ENCODE peak calls at places on chromosomes 5 and 9, in nine cellular contexts. One of them, this sample, is unnamed.

GRCh38 chr9:133713211-133713959 is 24.8 kb downstream of the SARDH start:
- DNase-seq in fibroblast of lung: no peak
- DNase-seq in CD8-positive, alpha-beta T cell: no peak
- DNase-seq in H1: no peak
- DNase-seq in colonic mucosa: no peak
- DNase-seq in CD4-positive, alpha-beta T cell: no peak
- DNase-seq in right atrium auricular region: no peak
- DNase-seq in OCI-LY7: peak; percentile 29
- DNase-seq in psoas muscle: no peak
- DNase-seq in this sample: no peak

GRCh38 chr9:114366334-114367128 is 21.3 kb downstream of the AKNA start:
- DNase-seq in fibroblast of lung: peak; percentile 92
- DNase-seq in CD8-positive, alpha-beta T cell: no peak
- DNase-seq in H1: no peak
- DNase-seq in colonic mucosa: no peak
- DNase-seq in CD4-positive, alpha-beta T cell: peak; percentile 29
- DNase-seq in right atrium auricular region: no peak
- DNase-seq in OCI-LY7: peak; percentile 68
- DNase-seq in psoas muscle: no peak
- DNase-seq in this sample: no peak

GRCh38 chr5:84274585-84275468 is 109.9 kb downstream of the EDIL3 start:
- DNase-seq in fibroblast of lung: peak; percentile 40
- DNase-seq in CD8-positive, alpha-beta T cell: no peak
- DNase-seq in H1: peak; percentile 64
- DNase-seq in colonic mucosa: peak; percentile 59
- DNase-seq in CD4-positive, alpha-beta T cell: no peak
- DNase-seq in right atrium auricular region: no peak
- DNase-seq in OCI-LY7: peak; percentile 17
- DNase-seq in psoas muscle: no peak
- DNase-seq in this sample: no peak

GRCh38 chr9:133572821-133573361 is 36.3 kb downstream of the FAM163B start:
- DNase-seq in fibroblast of lung: no peak
- DNase-seq in CD8-positive, alpha-beta T cell: no peak
- DNase-seq in H1: no peak
- DNase-seq in colonic mucosa: no peak
- DNase-seq in CD4-positive, alpha-beta T cell: no peak
- DNase-seq in right atrium auricular region: no peak
- DNase-seq in OCI-LY7: no peak
- DNase-seq in psoas muscle: peak; percentile 56
- DNase-seq in this sample: no peak

GRCh38 chr5:9439651-9440292 is 106.1 kb downstream of the SEMA5A start:
- DNase-seq in fibroblast of lung: no peak
- DNase-seq in CD8-positive, alpha-beta T cell: no peak
- DNase-seq in H1: no peak
- DNase-seq in colonic mucosa: no peak
- DNase-seq in CD4-positive, alpha-beta T cell: no peak
- DNase-seq in right atrium auricular region: no peak
- DNase-seq in OCI-LY7: no peak
- DNase-seq in psoas muscle: no peak
- DNase-seq in this sample: no peak

GRCh38 chr5:25418978-25419377 is 774.2 kb upstream of the CDH10 start:
- DNase-seq in fibroblast of lung: no peak
- DNase-seq in CD8-positive, alpha-beta T cell: no peak
- DNase-seq in H1: no peak
- DNase-seq in colonic mucosa: no peak
- DNase-seq in CD4-positive, alpha-beta T cell: no peak
- DNase-seq in right atrium auricular region: no peak
- DNase-seq in OCI-LY7: no peak
- DNase-seq in psoas muscle: no peak
- DNase-seq in this sample: no peak

GRCh38 chr5:175778951-175779475 is 92.4 kb upstream of the CPLX2 start:
- DNase-seq in fibroblast of lung: peak; percentile 21
- DNase-seq in CD8-positive, alpha-beta T cell: no peak
- DNase-seq in H1: no peak
- DNase-seq in colonic mucosa: no peak
- DNase-seq in CD4-positive, alpha-beta T cell: no peak
- DNase-seq in right atrium auricular region: no peak
- DNase-seq in OCI-LY7: no peak
- DNase-seq in psoas muscle: no peak
- DNase-seq in this sample: no peak

GRCh38 chr9:77563205-77563604 is 84.9 kb downstream of the GNA14 start:
- DNase-seq in fibroblast of lung: no peak
- DNase-seq in CD8-positive, alpha-beta T cell: no peak
- DNase-seq in H1: no peak
- DNase-seq in colonic mucosa: no peak
- DNase-seq in CD4-positive, alpha-beta T cell: no peak
- DNase-seq in right atrium auricular region: no peak
- DNase-seq in OCI-LY7: no peak
- DNase-seq in psoas muscle: no peak
- DNase-seq in this sample: no peak

GRCh38 chr5:125411163-125412050 is 665.0 kb upstream of the ZNF608 start:
- DNase-seq in fibroblast of lung: peak; percentile 79
- DNase-seq in CD8-positive, alpha-beta T cell: no peak
- DNase-seq in H1: no peak
- DNase-seq in colonic mucosa: peak; percentile 72
- DNase-seq in CD4-positive, alpha-beta T cell: no peak
- DNase-seq in right atrium auricular region: no peak
- DNase-seq in OCI-LY7: peak; percentile 16
- DNase-seq in psoas muscle: no peak
- DNase-seq in this sample: no peak

GRCh38 chr5:35438288-35438687 is 179.4 kb upstream of the SPEF2 start:
- DNase-seq in fibroblast of lung: peak; percentile 9
- DNase-seq in CD8-positive, alpha-beta T cell: no peak
- DNase-seq in H1: no peak
- DNase-seq in colonic mucosa: no peak
- DNase-seq in CD4-positive, alpha-beta T cell: no peak
- DNase-seq in right atrium auricular region: no peak
- DNase-seq in OCI-LY7: no peak
- DNase-seq in psoas muscle: no peak
- DNase-seq in this sample: no peak

GRCh38 chr9:31585158-31585557 is 799.3 kb upstream of the ACO1 start:
- DNase-seq in fibroblast of lung: no peak
- DNase-seq in CD8-positive, alpha-beta T cell: no peak
- DNase-seq in H1: no peak
- DNase-seq in colonic mucosa: no peak
- DNase-seq in CD4-positive, alpha-beta T cell: no peak
- DNase-seq in right atrium auricular region: no peak
- DNase-seq in OCI-LY7: no peak
- DNase-seq in psoas muscle: no peak
- DNase-seq in this sample: no peak

GRCh38 chr5:9654886-9655285 is 24.7 kb upstream of the TAS2R1 start:
- DNase-seq in fibroblast of lung: peak; percentile 47
- DNase-seq in CD8-positive, alpha-beta T cell: no peak
- DNase-seq in H1: no peak
- DNase-seq in colonic mucosa: no peak
- DNase-seq in CD4-positive, alpha-beta T cell: no peak
- DNase-seq in right atrium auricular region: no peak
- DNase-seq in OCI-LY7: no peak
- DNase-seq in psoas muscle: no peak
- DNase-seq in this sample: no peak

GRCh38 chr9:79661926-79662552 is 90.3 kb downstream of the TLE4 start:
- DNase-seq in fibroblast of lung: no peak
- DNase-seq in CD8-positive, alpha-beta T cell: no peak
- DNase-seq in H1: no peak
- DNase-seq in colonic mucosa: no peak
- DNase-seq in CD4-positive, alpha-beta T cell: no peak
- DNase-seq in right atrium auricular region: no peak
- DNase-seq in OCI-LY7: no peak
- DNase-seq in psoas muscle: no peak
- DNase-seq in this sample: no peak

DNA sequence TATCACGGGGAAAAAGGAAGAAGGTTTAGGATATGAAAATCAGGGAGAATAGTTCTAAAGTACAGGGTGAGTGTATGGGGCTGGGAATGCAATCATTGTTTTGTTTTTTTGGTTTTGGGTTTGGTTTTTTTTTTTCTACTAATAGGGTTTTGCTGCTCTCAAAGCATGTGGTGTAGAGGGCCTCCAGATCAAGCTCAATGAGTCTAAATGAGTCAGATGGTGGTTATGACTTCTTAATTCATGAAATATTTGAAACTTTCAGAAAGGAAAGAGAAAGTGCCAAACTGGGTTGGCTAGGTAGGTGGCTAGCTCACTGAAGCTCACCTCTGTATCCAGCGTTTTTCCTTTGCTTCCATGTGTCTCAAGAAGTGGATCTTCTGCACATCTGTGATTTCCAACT is 10.7 kb downstream of the OR1L8 start:
- DNase-seq in fibroblast of lung: no peak
- DNase-seq in CD8-positive, alpha-beta T cell: no peak
- DNase-seq in H1: no peak
- DNase-seq in colonic mucosa: no peak
- DNase-seq in CD4-positive, alpha-beta T cell: no peak
- DNase-seq in right atrium auricular region: no peak
- DNase-seq in OCI-LY7: no peak
- DNase-seq in psoas muscle: no peak
- DNase-seq in this sample: no peak
- H3K9me3 ChIP-seq in fibroblast of lung: no peaks in the 10 kb centered on the region
- H3K9me3 ChIP-seq in CD8-positive, alpha-beta T cell: no peaks in the 10 kb centered on the region
- H3K9me3 ChIP-seq in H1: peaks cover 53% of the 10 kb centered on the region
- H3K9me3 ChIP-seq in colonic mucosa: no peaks in the 10 kb centered on the region
- H3K9me3 ChIP-seq in CD4-positive, alpha-beta T cell: peaks cover 4% of the 10 kb centered on the region
- H3K9me3 ChIP-seq in right atrium auricular region: peaks cover 7% of the 10 kb centered on the region
- H3K9me3 ChIP-seq in OCI-LY7: no peaks in the 10 kb centered on the region
- H3K9me3 ChIP-seq in psoas muscle: no peaks in the 10 kb centered on the region
- H3K9me3 ChIP-seq in this sample: no peaks in the 10 kb centered on the region

GRCh38 chr9:137956688-137957385 is 79.3 kb downstream of the CACNA1B start:
- DNase-seq in fibroblast of lung: no peak
- DNase-seq in CD8-positive, alpha-beta T cell: no peak
- DNase-seq in H1: no peak
- DNase-seq in colonic mucosa: no peak
- DNase-seq in CD4-positive, alpha-beta T cell: no peak
- DNase-seq in right atrium auricular region: no peak
- DNase-seq in OCI-LY7: peak; percentile 10
- DNase-seq in psoas muscle: no peak
- DNase-seq in this sample: no peak
- H3K9me3 ChIP-seq in fibroblast of lung: no peaks in the 10 kb centered on the region
- H3K9me3 ChIP-seq in CD8-positive, alpha-beta T cell: no peaks in the 10 kb centered on the region
- H3K9me3 ChIP-seq in H1: peaks cover 24% of the 10 kb centered on the region
- H3K9me3 ChIP-seq in colonic mucosa: no peaks in the 10 kb centered on the region
- H3K9me3 ChIP-seq in CD4-positive, alpha-beta T cell: no peaks in the 10 kb centered on the region
- H3K9me3 ChIP-seq in right atrium auricular region: no peaks in the 10 kb centered on the region
- H3K9me3 ChIP-seq in OCI-LY7: no peaks in the 10 kb centered on the region
- H3K9me3 ChIP-seq in psoas muscle: no peaks in the 10 kb centered on the region
- H3K9me3 ChIP-seq in this sample: no peaks in the 10 kb centered on the region

DNA sequence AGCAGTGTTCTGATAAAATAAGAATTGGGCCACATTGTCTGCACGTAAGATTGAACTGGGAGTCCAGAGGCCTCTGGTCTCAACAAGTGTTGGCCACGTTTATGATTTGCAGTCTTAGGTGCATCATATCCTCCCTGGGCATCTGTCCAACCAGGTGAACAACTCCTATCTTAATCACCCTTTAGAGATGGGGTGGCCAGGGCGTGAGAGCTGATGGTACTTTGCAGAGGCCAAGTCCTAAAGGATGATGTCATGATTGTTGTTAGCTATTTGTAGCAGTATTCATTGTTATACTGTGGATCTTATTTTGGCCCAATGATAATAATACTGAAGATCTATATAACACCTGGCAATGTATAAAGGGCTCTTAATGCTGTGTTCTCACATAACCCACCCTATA is 73.2 kb upstream of the RARS1 start:
- DNase-seq in fibroblast of lung: no peak
- DNase-seq in CD8-positive, alpha-beta T cell: no peak
- DNase-seq in H1: no peak
- DNase-seq in colonic mucosa: no peak
- DNase-seq in CD4-positive, alpha-beta T cell: no peak
- DNase-seq in right atrium auricular region: no peak
- DNase-seq in OCI-LY7: no peak
- DNase-seq in psoas muscle: no peak
- DNase-seq in this sample: no peak
- H3K9me3 ChIP-seq in fibroblast of lung: no peaks in the 10 kb centered on the region
- H3K9me3 ChIP-seq in CD8-positive, alpha-beta T cell: no peaks in the 10 kb centered on the region
- H3K9me3 ChIP-seq in H1: no peaks in the 10 kb centered on the region
- H3K9me3 ChIP-seq in colonic mucosa: no peaks in the 10 kb centered on the region
- H3K9me3 ChIP-seq in CD4-positive, alpha-beta T cell: no peaks in the 10 kb centered on the region
- H3K9me3 ChIP-seq in right atrium auricular region: no peaks in the 10 kb centered on the region
- H3K9me3 ChIP-seq in OCI-LY7: no peaks in the 10 kb centered on the region
- H3K9me3 ChIP-seq in psoas muscle: no peaks in the 10 kb centered on the region
- H3K9me3 ChIP-seq in this sample: no peaks in the 10 kb centered on the region

DNA sequence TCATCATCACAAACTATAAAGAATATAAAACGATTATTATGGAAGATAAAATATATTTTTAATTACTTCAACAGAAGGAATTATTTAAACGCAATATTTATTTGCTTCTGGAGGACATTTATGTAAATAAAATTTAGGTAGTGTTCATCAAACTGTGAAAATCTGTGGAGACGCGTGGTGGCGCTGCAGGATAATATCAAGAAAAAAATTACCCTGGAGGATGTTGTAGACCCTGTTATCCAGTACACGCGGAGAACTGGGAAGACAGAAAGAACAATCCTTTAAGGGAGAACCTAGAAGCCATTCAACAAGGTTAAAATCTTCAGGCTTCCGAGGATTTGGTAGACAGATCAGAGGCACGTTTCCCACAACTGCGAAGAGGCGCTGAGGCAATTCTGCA is at the start of gene PCDHB12:
- DNase-seq in fibroblast of lung: no peak
- DNase-seq in CD8-positive, alpha-beta T cell: no peak
- DNase-seq in H1: no peak
- DNase-seq in colonic mucosa: no peak
- DNase-seq in CD4-positive, alpha-beta T cell: no peak
- DNase-seq in right atrium auricular region: no peak
- DNase-seq in OCI-LY7: peak; percentile 19
- DNase-seq in psoas muscle: no peak
- DNase-seq in this sample: no peak
- H3K9me3 ChIP-seq in fibroblast of lung: no peaks in the 10 kb centered on the region
- H3K9me3 ChIP-seq in CD8-positive, alpha-beta T cell: no peaks in the 10 kb centered on the region
- H3K9me3 ChIP-seq in H1: no peaks in the 10 kb centered on the region
- H3K9me3 ChIP-seq in colonic mucosa: no peaks in the 10 kb centered on the region
- H3K9me3 ChIP-seq in CD4-positive, alpha-beta T cell: peaks cover 3% of the 10 kb centered on the region
- H3K9me3 ChIP-seq in right atrium auricular region: peaks cover 94% of the 10 kb centered on the region
- H3K9me3 ChIP-seq in OCI-LY7: no peaks in the 10 kb centered on the region
- H3K9me3 ChIP-seq in psoas muscle: peaks cover 3% of the 10 kb centered on the region
- H3K9me3 ChIP-seq in this sample: no peaks in the 10 kb centered on the region

GRCh38 chr5:98543490-98543889 is 230.0 kb upstream of the RGMB start:
- DNase-seq in fibroblast of lung: no peak
- DNase-seq in CD8-positive, alpha-beta T cell: no peak
- DNase-seq in H1: no peak
- DNase-seq in colonic mucosa: no peak
- DNase-seq in CD4-positive, alpha-beta T cell: no peak
- DNase-seq in right atrium auricular region: no peak
- DNase-seq in OCI-LY7: no peak
- DNase-seq in psoas muscle: no peak
- DNase-seq in this sample: no peak
- H3K9me3 ChIP-seq in fibroblast of lung: no peaks in the 10 kb centered on the region
- H3K9me3 ChIP-seq in CD8-positive, alpha-beta T cell: no peaks in the 10 kb centered on the region
- H3K9me3 ChIP-seq in H1: peaks cover 16% of the 10 kb centered on the region
- H3K9me3 ChIP-seq in colonic mucosa: no peaks in the 10 kb centered on the region
- H3K9me3 ChIP-seq in CD4-positive, alpha-beta T cell: peaks cover 3% of the 10 kb centered on the region
- H3K9me3 ChIP-seq in right atrium auricular region: peaks cover 22% of the 10 kb centered on the region
- H3K9me3 ChIP-seq in OCI-LY7: no peaks in the 10 kb centered on the region
- H3K9me3 ChIP-seq in psoas muscle: peaks cover 20% of the 10 kb centered on the region
- H3K9me3 ChIP-seq in this sample: peaks cover 5% of the 10 kb centered on the region

GRCh38 chr5:172245046-172245445 is 38.5 kb downstream of the UBTD2 start:
- DNase-seq in fibroblast of lung: no peak
- DNase-seq in CD8-positive, alpha-beta T cell: no peak
- DNase-seq in H1: no peak
- DNase-seq in colonic mucosa: no peak
- DNase-seq in CD4-positive, alpha-beta T cell: no peak
- DNase-seq in right atrium auricular region: no peak
- DNase-seq in OCI-LY7: no peak
- DNase-seq in psoas muscle: no peak
- DNase-seq in this sample: no peak
- H3K9me3 ChIP-seq in fibroblast of lung: no peaks in the 10 kb centered on the region
- H3K9me3 ChIP-seq in CD8-positive, alpha-beta T cell: no peaks in the 10 kb centered on the region
- H3K9me3 ChIP-seq in H1: no peaks in the 10 kb centered on the region
- H3K9me3 ChIP-seq in colonic mucosa: no peaks in the 10 kb centered on the region
- H3K9me3 ChIP-seq in CD4-positive, alpha-beta T cell: no peaks in the 10 kb centered on the region
- H3K9me3 ChIP-seq in right atrium auricular region: no peaks in the 10 kb centered on the region
- H3K9me3 ChIP-seq in OCI-LY7: no peaks in the 10 kb centered on the region
- H3K9me3 ChIP-seq in psoas muscle: no peaks in the 10 kb centered on the region
- H3K9me3 ChIP-seq in this sample: no peaks in the 10 kb centered on the region

This sample was measured in T-helper 17 cell.